ENCODE peak calls at places on chromosomes 2 and 18, in five cellular contexts. One of them, this sample, is unnamed.

GRCh38 chr2:69714024-69714423 is 27.9 kb upstream of the ANXA4 start:
- ATAC-seq in activated CD4-positive, alpha-beta T cell treated with anti-CD3 and anti-CD28 coated beads for 36 hours: no peak
- ATAC-seq in HCT116: no peak
- ATAC-seq in activated T-cell treated with anti-CD3 and anti-CD28 coated beads, Interleukin-2, amount 50 U/mL, for 72 hours: no peak
- ATAC-seq in left lung: no peak
- ATAC-seq in this sample: no peak

GRCh38 chr2:101354910-101355309 is 32.4 kb downstream of the CREG2 start:
- ATAC-seq in HCT116: no peak
- ATAC-seq in activated CD4-positive, alpha-beta T cell treated with anti-CD3 and anti-CD28 coated beads for 36 hours: no peak
- ATAC-seq in activated T-cell treated with anti-CD3 and anti-CD28 coated beads, Interleukin-2, amount 50 U/mL, for 72 hours: no peak
- ATAC-seq in left lung: no peak
- ATAC-seq in this sample: no peak

GRCh38 chr2:178057179-178057578 is 15.4 kb downstream of the PDE11A start:
- ATAC-seq in activated CD4-positive, alpha-beta T cell treated with anti-CD3 and anti-CD28 coated beads for 36 hours: no peak
- ATAC-seq in left lung: no peak
- ATAC-seq in HCT116: no peak
- ATAC-seq in activated T-cell treated with anti-CD3 and anti-CD28 coated beads, Interleukin-2, amount 50 U/mL, for 72 hours: no peak
- ATAC-seq in this sample: no peak

GRCh38 chr2:160278101-160278888 is 78.2 kb upstream of the ITGB6 start:
- ATAC-seq in left lung: peak; percentile 26
- ATAC-seq in HCT116: peak; percentile 85
- ATAC-seq in activated CD4-positive, alpha-beta T cell treated with anti-CD3 and anti-CD28 coated beads for 36 hours: peak; percentile 73
- ATAC-seq in activated T-cell treated with anti-CD3 and anti-CD28 coated beads, Interleukin-2, amount 50 U/mL, for 72 hours: peak; percentile 62
- ATAC-seq in this sample: peak; percentile 91

GRCh38 chr2:70388813-70389212 is 86.9 kb upstream of the FAM136A start:
- ATAC-seq in activated CD4-positive, alpha-beta T cell treated with anti-CD3 and anti-CD28 coated beads for 36 hours: no peak
- ATAC-seq in HCT116: no peak
- ATAC-seq in left lung: no peak
- ATAC-seq in activated T-cell treated with anti-CD3 and anti-CD28 coated beads, Interleukin-2, amount 50 U/mL, for 72 hours: no peak
- ATAC-seq in this sample: no peak

GRCh38 chr2:66862871-66863650 is 428.1 kb downstream of the MEIS1 start:
- ATAC-seq in HCT116: no peak
- ATAC-seq in activated CD4-positive, alpha-beta T cell treated with anti-CD3 and anti-CD28 coated beads for 36 hours: no peak
- ATAC-seq in left lung: peak; percentile 31
- ATAC-seq in activated T-cell treated with anti-CD3 and anti-CD28 coated beads, Interleukin-2, amount 50 U/mL, for 72 hours: no peak
- ATAC-seq in this sample: no peak

GRCh38 chr2:137050949-137051348 is 285.6 kb downstream of the THSD7B start:
- ATAC-seq in activated CD4-positive, alpha-beta T cell treated with anti-CD3 and anti-CD28 coated beads for 36 hours: no peak
- ATAC-seq in left lung: no peak
- ATAC-seq in HCT116: no peak
- ATAC-seq in activated T-cell treated with anti-CD3 and anti-CD28 coated beads, Interleukin-2, amount 50 U/mL, for 72 hours: no peak
- ATAC-seq in this sample: no peak

GRCh38 chr2:210502997-210503621 is 26.6 kb upstream of the LANCL1 start:
- ATAC-seq in activated T-cell treated with anti-CD3 and anti-CD28 coated beads, Interleukin-2, amount 50 U/mL, for 72 hours: no peak
- ATAC-seq in activated CD4-positive, alpha-beta T cell treated with anti-CD3 and anti-CD28 coated beads for 36 hours: peak; percentile 39
- ATAC-seq in HCT116: peak; percentile 83
- ATAC-seq in left lung: peak; percentile 97
- ATAC-seq in this sample: no peak

GRCh38 chr18:9184998-9185613 is 48.5 kb downstream of the ANKRD12 start:
- ATAC-seq in left lung: peak; percentile 46
- ATAC-seq in activated CD4-positive, alpha-beta T cell treated with anti-CD3 and anti-CD28 coated beads for 36 hours: peak; percentile 81
- ATAC-seq in HCT116: no peak
- ATAC-seq in activated T-cell treated with anti-CD3 and anti-CD28 coated beads, Interleukin-2, amount 50 U/mL, for 72 hours: peak; percentile 47
- ATAC-seq in this sample: peak; percentile 88

GRCh38 chr2:172510083-172510482 is 45.8 kb upstream of the PDK1 start:
- ATAC-seq in left lung: no peak
- ATAC-seq in activated T-cell treated with anti-CD3 and anti-CD28 coated beads, Interleukin-2, amount 50 U/mL, for 72 hours: no peak
- ATAC-seq in HCT116: no peak
- ATAC-seq in activated CD4-positive, alpha-beta T cell treated with anti-CD3 and anti-CD28 coated beads for 36 hours: no peak
- ATAC-seq in this sample: no peak

GRCh38 chr2:74887961-74888670 is 54.2 kb downstream of the HK2 start:
- ATAC-seq in HCT116: no peak
- ATAC-seq in activated T-cell treated with anti-CD3 and anti-CD28 coated beads, Interleukin-2, amount 50 U/mL, for 72 hours: no peak
- ATAC-seq in activated CD4-positive, alpha-beta T cell treated with anti-CD3 and anti-CD28 coated beads for 36 hours: no peak
- ATAC-seq in left lung: no peak
- ATAC-seq in this sample: no peak

GRCh38 chr2:15737314-15738224 is 145.9 kb downstream of the DDX1 start:
- ATAC-seq in activated T-cell treated with anti-CD3 and anti-CD28 coated beads, Interleukin-2, amount 50 U/mL, for 72 hours: no peak
- ATAC-seq in left lung: no peak
- ATAC-seq in activated CD4-positive, alpha-beta T cell treated with anti-CD3 and anti-CD28 coated beads for 36 hours: no peak
- ATAC-seq in HCT116: no peak
- ATAC-seq in this sample: no peak

GRCh38 chr18:56542488-56542887 is 95.9 kb downstream of the TXNL1 start:
- ATAC-seq in activated CD4-positive, alpha-beta T cell treated with anti-CD3 and anti-CD28 coated beads for 36 hours: no peak
- ATAC-seq in HCT116: no peak
- ATAC-seq in activated T-cell treated with anti-CD3 and anti-CD28 coated beads, Interleukin-2, amount 50 U/mL, for 72 hours: no peak
- ATAC-seq in left lung: no peak
- ATAC-seq in this sample: no peak

GRCh38 chr18:22839488-22839930 is 93.6 kb upstream of the RBBP8 start:
- ATAC-seq in HCT116: no peak
- ATAC-seq in activated T-cell treated with anti-CD3 and anti-CD28 coated beads, Interleukin-2, amount 50 U/mL, for 72 hours: peak; percentile 59
- ATAC-seq in left lung: no peak
- ATAC-seq in activated CD4-positive, alpha-beta T cell treated with anti-CD3 and anti-CD28 coated beads for 36 hours: peak; percentile 77
- ATAC-seq in this sample: peak; percentile 40

GRCh38 chr2:28842042-28842441 is 28.1 kb downstream of the TRMT61B start:
- ATAC-seq in HCT116: no peak
- ATAC-seq in activated T-cell treated with anti-CD3 and anti-CD28 coated beads, Interleukin-2, amount 50 U/mL, for 72 hours: no peak
- ATAC-seq in activated CD4-positive, alpha-beta T cell treated with anti-CD3 and anti-CD28 coated beads for 36 hours: no peak
- ATAC-seq in left lung: no peak
- ATAC-seq in this sample: no peak

GRCh38 chr2:66846887-66847286 is 412.0 kb downstream of the MEIS1 start:
- ATAC-seq in left lung: peak; percentile 51
- ATAC-seq in HCT116: no peak
- ATAC-seq in activated CD4-positive, alpha-beta T cell treated with anti-CD3 and anti-CD28 coated beads for 36 hours: no peak
- ATAC-seq in activated T-cell treated with anti-CD3 and anti-CD28 coated beads, Interleukin-2, amount 50 U/mL, for 72 hours: no peak
- ATAC-seq in this sample: no peak

This sample was measured in activated T-helper 17 cell treated with anti-CD3 and anti-CD28 coated beads, Interleukin-2, amount 50 U/mL, for 72 hours.